ENCODE peak calls at places on chromosomes 12 and 14, in eight cellular contexts. W is AG09309, G is EH, R is neuronal stem cell, Q is HFF-Myc, S is HEK293T, F is NCI-H1436 treated with DMSO at 0.1 percent for 48 hours, D is endothelial cell. P is an unnamed sample.

GRCh38 chr12:22002430-22002829 is 43.6 kb upstream of the CMAS start:
- DNase-seq in Q (no peak), R (no peak), D (no peak), G (no peak), W (no peak), F (no peak), S (no peak), P (no peak)

GRCh38 chr12:38385492-38385864 is 68.9 kb downstream of the ALG10B start:
- DNase-seq in Q (no peak), W (no peak), G (no peak), D (no peak), R (no peak), F (no peak), S (no peak), P (no peak)

GRCh38 chr12:124703852-124704251 is 136.4 kb upstream of the NCOR2 start:
- DNase-seq in R (no peak), F (no peak), D (no peak), S (no peak), Q (no peak), W (no peak), G (peak; percentile 39), P (no peak)

GRCh38 chr12:124611559-124612391 is 44.4 kb upstream of the NCOR2 start:
- DNase-seq in D (no peak), Q (no peak), R (no peak), S (no peak), F (no peak), W (no peak), G (no peak), P (no peak)

GRCh38 chr12:80625901-80626300 is 81.5 kb upstream of the MYF6 start:
- DNase-seq in Q (no peak), R (no peak), F (no peak), G (peak; percentile 66), S (no peak), W (no peak), D (no peak), P (no peak)

GRCh38 chr12:8078400-8078799 is 3.7 kb upstream of the NECAP1 start:
- DNase-seq in S (no peak), F (peak; percentile 8), G (peak; percentile 68), Q (peak; percentile 56), R (peak; percentile 18), W (peak; percentile 49), D (peak; percentile 54), P (no peak)

GRCh38 chr12:92703777-92704176 is 988 bp downstream of the PLEKHG7 start:
- DNase-seq in S (no peak), G (no peak), R (no peak), W (no peak), D (no peak), Q (no peak), F (no peak), P (no peak)

GRCh38 chr14:92040431-92041040 is 677 bp upstream of the TRIP11 start:
- DNase-seq in F (peak; percentile 2), R (peak; percentile 8), Q (no peak), G (peak; percentile 36), D (peak; percentile 14), W (no peak), S (peak; percentile 34), P (no peak)

GRCh38 chr12:90543393-90543792 is 411.6 kb downstream of the CCER1 start:
- DNase-seq in Q (no peak), W (no peak), S (no peak), F (no peak), R (no peak), G (no peak), D (no peak), P (no peak)

GRCh38 chr12:3152013-3152412 is 74.8 kb downstream of the TSPAN9 start:
- DNase-seq in R (no peak), G (peak; percentile 46), S (no peak), D (peak; percentile 33), F (no peak), Q (no peak), W (no peak), P (peak; percentile 85)

GRCh38 chr12:52247622-52248540 is 14.8 kb downstream of the KRT7 start:
- DNase-seq in G (no peak), F (no peak), S (no peak), W (no peak), D (no peak), R (no peak), Q (no peak), P (peak; percentile 53)

GRCh38 chr12:67430708-67431335 is 161.7 kb downstream of the CAND1 start:
- DNase-seq in G (peak; percentile 23), S (no peak), Q (no peak), R (no peak), W (no peak), D (no peak), F (no peak), P (peak; percentile 78)

GRCh38 chr12:121637231-121637914 is 11.0 kb downstream of the ORAI1 start:
- DNase-seq in F (no peak), S (no peak), G (no peak), W (no peak), Q (no peak), D (no peak), R (no peak), P (no peak)

GRCh38 chr12:117318591-117318990 is 42.8 kb downstream of the NOS1 start:
- DNase-seq in Q (no peak), R (no peak), S (no peak), D (no peak), W (no peak), G (no peak), F (no peak), P (no peak)

GRCh38 chr12:46401703-46402102 is 29.1 kb upstream of the SLC38A2 start:
- DNase-seq in S (peak; percentile 23), Q (no peak), D (no peak), G (peak; percentile 62), F (no peak), W (no peak), R (no peak), P (no peak)

GRCh38 chr14:59811850-59812249 is 58.7 kb downstream of the RTN1 start:
- DNase-seq in S (no peak), Q (no peak), F (no peak), D (no peak), G (no peak), R (peak; percentile 14), W (no peak), P (no peak)

GRCh38 chr14:28584951-28585350 is 181.6 kb upstream of the FOXG1 start:
- DNase-seq in S (no peak), R (no peak), D (no peak), Q (no peak), W (no peak), F (no peak), G (no peak), P (no peak)

GRCh38 chr12:98373982-98374381 is 141.4 kb upstream of the TMPO start:
- DNase-seq in D (no peak), S (peak; percentile 15), Q (no peak), G (peak; percentile 26), R (no peak), F (no peak), W (no peak), P (no peak)

GRCh38 chr12:112916270-112916669 is 9.5 kb downstream of the OAS1 start:
- DNase-seq in G (peak; percentile 39), F (no peak), R (no peak), D (no peak), Q (no peak), S (no peak), W (peak; percentile 43), P (no peak)

GRCh38 chr14:101843665-101844064 is 82.2 kb downstream of the PPP2R5C start:
- DNase-seq in G (no peak), W (no peak), Q (no peak), S (no peak), D (no peak), F (no peak), R (no peak), P (no peak)

GRCh38 chr14:91038439-91038838 is 22.0 kb downstream of the RPS6KA5 start:
- DNase-seq in Q (no peak), R (no peak), D (no peak), F (no peak), S (no peak), W (peak; percentile 66), G (no peak), P (no peak)

GRCh38 chr12:100138048-100138907 is 4.4 kb downstream of the BLTP3B start:
- DNase-seq in W (no peak), G (peak; percentile 27), D (no peak), S (no peak), R (no peak), F (no peak), Q (no peak), P (no peak)

GRCh38 chr14:50533806-50534205 is 1.4 kb upstream of the MAP4K5 start:
- DNase-seq in S (no peak), G (peak; percentile 47), Q (no peak), W (no peak), R (no peak), F (no peak), D (no peak), P (no peak)

GRCh38 chr14:103871596-103872480 is 24.5 kb upstream of the PPP1R13B start:
- DNase-seq in R (peak; percentile 32), D (peak; percentile 51), W (no peak), S (no peak), Q (no peak), G (peak; percentile 29), F (no peak), P (no peak)

P was measured in coronary artery.